ENCODE peak calls at places on chromosome 18, in five cellular contexts. S is stimulated activated CD8-positive, alpha-beta memory T cell treated with anti-CD3 and anti-CD28 coated beads, Interleukin-7, amount 100 ng/mL, for 1 hour; Z is NCI-H2081 treated with DMSO at 0.1 percent for 48 hours; H is dorsolateral prefrontal cortex; R is KBM-7. E is an unnamed sample.

GRCh38 chr18:46772396-46772795 is 15.5 kb upstream of the ST8SIA5 start:
- DNase-seq in S (no peak), Z (no peak), H (no peak), R (peak), E (no peak)

GRCh38 chr18:7617738-7618422 is 50.8 kb downstream of the PTPRM start:
- DNase-seq in S (no peak), Z (no peak), H (no peak), R (no peak), E (no peak)

GRCh38 chr18:13797157-13797611 is 26.8 kb upstream of the MC5R start:
- DNase-seq in S (no peak), Z (no peak), H (no peak), R (no peak), E (no peak)

GRCh38 chr18:3979024-3979423 is 476.1 kb downstream of the DLGAP1 start:
- DNase-seq in S (no peak), Z (no peak), H (no peak), R (no peak), E (no peak)

GRCh38 chr18:24632158-24632988 is 171.9 kb downstream of the HRH4 start:
- DNase-seq in S (no peak), Z (no peak), H (no peak), R (no peak), E (no peak)

GRCh38 chr18:23257686-23258565 is 122.6 kb downstream of the CABLES1 start:
- DNase-seq in S (no peak), Z (no peak), H (peak), R (no peak), E (no peak)

GRCh38 chr18:24073791-24074190 is 59.2 kb downstream of the TTC39C start:
- DNase-seq in S (no peak), Z (no peak), H (no peak), R (no peak), E (no peak)

GRCh38 chr18:54772081-54772480 is 56.2 kb upstream of the RAB27B start:
- DNase-seq in S (no peak), Z (no peak), H (no peak), R (no peak), E (no peak)

GRCh38 chr18:2657788-2658458 is 2.4 kb downstream of the SMCHD1 start:
- DNase-seq in S (no peak), Z (no peak), H (no peak), R (peak), E (no peak)

GRCh38 chr18:59022167-59022945 is 117.3 kb upstream of the SEC11C start:
- DNase-seq in S (no peak), Z (no peak), H (no peak), R (no peak), E (no peak)

GRCh38 chr18:79485788-79486355 is 90.1 kb downstream of the NFATC1 start:
- DNase-seq in S (no peak), Z (no peak), H (no peak), R (no peak), E (no peak)

GRCh38 chr18:12430137-12430990 is 22.6 kb downstream of the PRELID3A start:
- DNase-seq in S (no peak), Z (no peak), H (no peak), R (no peak), E (no peak)

GRCh38 chr18:50307738-50308470 is 20.4 kb upstream of the CXXC1 start:
- DNase-seq in S (peak), Z (peak), H (peak), R (peak), E (peak)

GRCh38 chr18:2965797-2966196 is 47.1 kb downstream of the LPIN2 start:
- DNase-seq in S (no peak), Z (no peak), H (no peak), R (no peak), E (no peak)

GRCh38 chr18:44452346-44452745 is 228.3 kb upstream of the SETBP1 start:
- DNase-seq in S (no peak), Z (no peak), H (no peak), R (no peak), E (no peak)

GRCh38 chr18:45728341-45729010 is 4.5 kb downstream of the SLC14A1 start:
- DNase-seq in S (no peak), Z (no peak), H (no peak), R (no peak), E (no peak)

GRCh38 chr18:8536922-8537321 is 72.3 kb upstream of the RAB12 start:
- DNase-seq in S (no peak), Z (no peak), H (no peak), R (no peak), E (no peak)

GRCh38 chr18:31688601-31689000 is 4.2 kb upstream of the B4GALT6 start:
- DNase-seq in S (no peak), Z (no peak), H (no peak), R (no peak), E (no peak)

GRCh38 chr18:2846241-2846637 is 567 bp upstream of the EMILIN2 start:
- DNase-seq in S (no peak), Z (no peak), H (no peak), R (no peak), E (no peak)

GRCh38 chr18:39318008-39318407 is 1752.4 kb upstream of the CELF4 start:
- DNase-seq in S (no peak), Z (no peak), H (no peak), R (no peak), E (no peak)

GRCh38 chr18:45321520-45321919 is 293.8 kb upstream of the SLC14A2 start:
- DNase-seq in S (no peak), Z (no peak), H (peak), R (no peak), E (peak)

GRCh38 chr18:48037481-48038271 is 107.2 kb upstream of the SMAD2 start:
- DNase-seq in S (no peak), Z (no peak), H (peak), R (peak), E (no peak)

GRCh38 chr18:74512321-74513053 is 16.3 kb downstream of the CNDP2 start:
- DNase-seq in S (no peak), Z (no peak), H (peak), R (no peak), E (peak)

GRCh38 chr18:26547302-26548143 is 830 bp downstream of the KCTD1 start:
- DNase-seq in S (no peak), Z (no peak), H (peak), R (no peak), E (peak)

GRCh38 chr18:32468147-32468845 is 2.4 kb downstream of the GAREM1 start:
- DNase-seq in S (no peak), Z (no peak), H (no peak), R (no peak), E (no peak)

GRCh38 chr18:48996901-48997463 is 46.2 kb upstream of the SMAD7 start:
- DNase-seq in S (no peak), Z (no peak), H (no peak), R (peak), E (no peak)

GRCh38 chr18:39753178-39753577 is 2187.6 kb upstream of the CELF4 start:
- DNase-seq in S (no peak), Z (no peak), H (no peak), R (no peak), E (no peak)

GRCh38 chr18:59388180-59388579 is 29.1 kb upstream of the LMAN1 start:
- DNase-seq in S (no peak), Z (no peak), H (no peak), R (no peak), E (no peak)

GRCh38 chr18:75364512-75364911 is 63.0 kb downstream of the SMIM21 start:
- DNase-seq in S (no peak), Z (no peak), H (no peak), R (no peak), E (no peak)

GRCh38 chr18:62420151-62420512 is 95.0 kb downstream of the TNFRSF11A start:
- DNase-seq in S (no peak), Z (no peak), H (no peak), R (no peak), E (no peak)

GRCh38 chr18:27616324-27616723 is 431.2 kb upstream of the CHST9 start:
- DNase-seq in S (no peak), Z (no peak), H (no peak), R (no peak), E (no peak)

GRCh38 chr18:79540914-79541301 is 138.7 kb upstream of the CTDP1 start:
- DNase-seq in S (no peak), Z (no peak), H (peak), R (no peak), E (no peak)

GRCh38 chr18:56382541-56382940 is 255.9 kb downstream of the TXNL1 start:
- DNase-seq in S (no peak), Z (no peak), H (peak), R (no peak), E (peak)

E was measured in posterior cingulate gyrus.